ENCODE peak calls at places on chromosome 22, in eight cellular contexts. One of them, this sample, is unnamed.
A peak's percentile ranks its signal among the peaks of the same experiment; 100 is the strongest.

GRCh38 chr22:40499187-40499753 is 128.9 kb downstream of the SGSM3 start:
- DNase-seq in sigmoid colon: no peak
- DNase-seq in effector memory CD4-positive, alpha-beta T cell: no peak
- DNase-seq in HCT116: peak; percentile 79
- DNase-seq in left ventricle myocardium inferior: no peak
- DNase-seq in mesendoderm: peak; percentile 79
- DNase-seq in heart right ventricle: no peak
- DNase-seq in heart left ventricle: no peak
- DNase-seq in this sample: no peak

GRCh38 chr22:39689421-39689820 is 118.9 kb downstream of the CACNA1I start:
- DNase-seq in effector memory CD4-positive, alpha-beta T cell: no peak
- DNase-seq in left ventricle myocardium inferior: no peak
- DNase-seq in mesendoderm: no peak
- DNase-seq in HCT116: no peak
- DNase-seq in heart right ventricle: no peak
- DNase-seq in heart left ventricle: no peak
- DNase-seq in sigmoid colon: no peak
- DNase-seq in this sample: no peak

GRCh38 chr22:30947821-30948454 is 20.6 kb downstream of the MORC2 start:
- DNase-seq in sigmoid colon: no peak
- DNase-seq in effector memory CD4-positive, alpha-beta T cell: no peak
- DNase-seq in HCT116: peak; percentile 16
- DNase-seq in mesendoderm: peak; percentile 32
- DNase-seq in heart right ventricle: no peak
- DNase-seq in left ventricle myocardium inferior: no peak
- DNase-seq in heart left ventricle: no peak
- DNase-seq in this sample: no peak

GRCh38 chr22:44995715-44996114 is 14.1 kb downstream of the PHF21B start:
- DNase-seq in heart left ventricle: no peak
- DNase-seq in HCT116: no peak
- DNase-seq in mesendoderm: no peak
- DNase-seq in left ventricle myocardium inferior: no peak
- DNase-seq in heart right ventricle: no peak
- DNase-seq in effector memory CD4-positive, alpha-beta T cell: no peak
- DNase-seq in sigmoid colon: no peak
- DNase-seq in this sample: no peak

GRCh38 chr22:25806579-25806978 is 64.6 kb downstream of the MYO18B start:
- DNase-seq in heart right ventricle: no peak
- DNase-seq in heart left ventricle: no peak
- DNase-seq in effector memory CD4-positive, alpha-beta T cell: no peak
- DNase-seq in left ventricle myocardium inferior: no peak
- DNase-seq in HCT116: no peak
- DNase-seq in sigmoid colon: no peak
- DNase-seq in mesendoderm: no peak
- DNase-seq in this sample: no peak

GRCh38 chr22:26589367-26589844 is 526 bp downstream of the TPST2 start:
- DNase-seq in HCT116: no peak
- DNase-seq in heart left ventricle: peak; percentile 55
- DNase-seq in heart right ventricle: peak; percentile 23
- DNase-seq in mesendoderm: peak; percentile 68
- DNase-seq in left ventricle myocardium inferior: peak; percentile 23
- DNase-seq in effector memory CD4-positive, alpha-beta T cell: no peak
- DNase-seq in sigmoid colon: no peak
- DNase-seq in this sample: no peak

GRCh38 chr22:31870890-31871289 is 73.4 kb upstream of the YWHAH start:
- DNase-seq in mesendoderm: no peak
- DNase-seq in heart right ventricle: no peak
- DNase-seq in left ventricle myocardium inferior: no peak
- DNase-seq in heart left ventricle: no peak
- DNase-seq in sigmoid colon: no peak
- DNase-seq in HCT116: no peak
- DNase-seq in effector memory CD4-positive, alpha-beta T cell: no peak
- DNase-seq in this sample: no peak

GRCh38 chr22:45069925-45070324 is 60.1 kb upstream of the PHF21B start:
- DNase-seq in HCT116: no peak
- DNase-seq in heart left ventricle: no peak
- DNase-seq in heart right ventricle: no peak
- DNase-seq in sigmoid colon: no peak
- DNase-seq in left ventricle myocardium inferior: no peak
- DNase-seq in effector memory CD4-positive, alpha-beta T cell: no peak
- DNase-seq in mesendoderm: no peak
- DNase-seq in this sample: no peak

GRCh38 chr22:32803020-32803758 is 1.7 kb downstream of the TIMP3 start:
- DNase-seq in effector memory CD4-positive, alpha-beta T cell: no peak
- DNase-seq in left ventricle myocardium inferior: peak; percentile 40
- DNase-seq in sigmoid colon: peak; percentile 72
- DNase-seq in heart left ventricle: peak; percentile 61
- DNase-seq in heart right ventricle: no peak
- DNase-seq in HCT116: no peak
- DNase-seq in mesendoderm: peak; percentile 65
- DNase-seq in this sample: no peak

GRCh38 chr22:20141186-20142077 is 9.4 kb downstream of the CCDC188 start:
- DNase-seq in heart right ventricle: no peak
- DNase-seq in left ventricle myocardium inferior: no peak
- DNase-seq in mesendoderm: peak; percentile 40
- DNase-seq in effector memory CD4-positive, alpha-beta T cell: no peak
- DNase-seq in sigmoid colon: no peak
- DNase-seq in HCT116: no peak
- DNase-seq in heart left ventricle: no peak
- DNase-seq in this sample: no peak

GRCh38 chr22:44354288-44354687 is 41.5 kb upstream of the SHISAL1 start:
- DNase-seq in left ventricle myocardium inferior: no peak
- DNase-seq in mesendoderm: no peak
- DNase-seq in effector memory CD4-positive, alpha-beta T cell: no peak
- DNase-seq in HCT116: no peak
- DNase-seq in sigmoid colon: peak; percentile 47
- DNase-seq in heart left ventricle: no peak
- DNase-seq in heart right ventricle: no peak
- DNase-seq in this sample: no peak

GRCh38 chr22:19674129-19674928 is 40.0 kb upstream of the SEPTIN5 start:
- DNase-seq in heart left ventricle: no peak
- DNase-seq in heart right ventricle: no peak
- DNase-seq in mesendoderm: no peak
- DNase-seq in effector memory CD4-positive, alpha-beta T cell: no peak
- DNase-seq in sigmoid colon: no peak
- DNase-seq in left ventricle myocardium inferior: no peak
- DNase-seq in HCT116: no peak
- DNase-seq in this sample: no peak

DNA sequence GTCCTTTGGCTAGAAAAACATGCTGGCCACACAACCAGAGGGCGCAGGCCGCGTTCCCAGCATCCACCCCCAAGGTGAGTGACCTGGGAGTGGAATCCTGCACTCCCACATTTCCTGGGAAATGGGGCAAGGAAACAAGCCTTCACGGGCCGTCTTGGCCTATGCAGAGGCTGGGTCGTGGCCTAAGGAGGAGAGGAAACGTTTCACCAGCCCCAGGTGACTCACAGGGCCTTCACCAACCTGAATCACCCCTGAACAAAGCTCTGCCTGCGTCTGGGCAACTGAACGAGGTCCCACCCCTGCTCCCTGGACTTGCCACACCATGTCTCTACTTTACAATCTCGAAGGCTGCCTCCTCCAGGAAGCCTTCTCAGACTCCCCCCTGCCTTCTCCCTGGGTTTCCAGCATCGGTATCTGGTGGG is 13.2 kb downstream of the MYH9 start:
- DNase-seq in mesendoderm: peak; percentile 8
- DNase-seq in heart right ventricle: no peak
- DNase-seq in left ventricle myocardium inferior: no peak
- DNase-seq in heart left ventricle: no peak
- DNase-seq in effector memory CD4-positive, alpha-beta T cell: no peak
- DNase-seq in HCT116: peak; percentile 80
- DNase-seq in sigmoid colon: no peak
- DNase-seq in this sample: peak; percentile 2
- H3K36me3 ChIP-seq in mesendoderm: peaks cover 1% of the 10 kb centered on the region
- H3K36me3 ChIP-seq in heart right ventricle: no peaks in the 10 kb centered on the region
- H3K36me3 ChIP-seq in left ventricle myocardium inferior: peaks cover 4% of the 10 kb centered on the region
- H3K36me3 ChIP-seq in heart left ventricle: peaks cover 25% of the 10 kb centered on the region
- H3K36me3 ChIP-seq in effector memory CD4-positive, alpha-beta T cell: peaks cover 7% of the 10 kb centered on the region
- H3K36me3 ChIP-seq in HCT116: no peaks in the 10 kb centered on the region
- H3K36me3 ChIP-seq in sigmoid colon: peaks cover 5% of the 10 kb centered on the region
- H3K36me3 ChIP-seq in this sample: peaks cover 6% of the 10 kb centered on the region

GRCh38 chr22:46090051-46090591 is 60.2 kb upstream of the PPARA start:
- DNase-seq in heart right ventricle: peak; percentile 47
- DNase-seq in mesendoderm: no peak
- DNase-seq in effector memory CD4-positive, alpha-beta T cell: no peak
- DNase-seq in left ventricle myocardium inferior: peak; percentile 60
- DNase-seq in sigmoid colon: peak; percentile 88
- DNase-seq in HCT116: no peak
- DNase-seq in heart left ventricle: peak; percentile 70
- DNase-seq in this sample: no peak
- H3K4me1 ChIP-seq in heart right ventricle: peaks cover 100% of the 10 kb centered on the region
- H3K4me1 ChIP-seq in mesendoderm: no peaks in the 10 kb centered on the region
- H3K4me1 ChIP-seq in effector memory CD4-positive, alpha-beta T cell: no peaks in the 10 kb centered on the region
- H3K4me1 ChIP-seq in left ventricle myocardium inferior: peaks cover 100% of the 10 kb centered on the region
- H3K4me1 ChIP-seq in sigmoid colon: no peaks in the 10 kb centered on the region
- H3K4me1 ChIP-seq in HCT116: peaks cover 15% of the 10 kb centered on the region
- H3K4me1 ChIP-seq in heart left ventricle: peaks cover 98% of the 10 kb centered on the region
- H3K4me1 ChIP-seq in this sample: peaks cover 4% of the 10 kb centered on the region

GRCh38 chr22:41782751-41783150 is 17.7 kb upstream of the CCDC134 start:
- DNase-seq in heart left ventricle: no peak
- DNase-seq in mesendoderm: no peak
- DNase-seq in sigmoid colon: no peak
- DNase-seq in HCT116: no peak
- DNase-seq in heart right ventricle: no peak
- DNase-seq in left ventricle myocardium inferior: no peak
- DNase-seq in effector memory CD4-positive, alpha-beta T cell: no peak
- DNase-seq in this sample: no peak
- H3K27ac ChIP-seq in heart left ventricle: no peak overlapping the region
- H3K27ac ChIP-seq in mesendoderm: no peak overlapping the region
- H3K27ac ChIP-seq in sigmoid colon: no peak overlapping the region
- H3K27ac ChIP-seq in HCT116: no peak overlapping the region
- H3K27ac ChIP-seq in heart right ventricle: no peak overlapping the region
- H3K27ac ChIP-seq in left ventricle myocardium inferior: no peak overlapping the region
- H3K27ac ChIP-seq in effector memory CD4-positive, alpha-beta T cell: peak overlapping the region; percentile 88
- H3K27ac ChIP-seq in this sample: peak overlapping the region; percentile 90

DNA sequence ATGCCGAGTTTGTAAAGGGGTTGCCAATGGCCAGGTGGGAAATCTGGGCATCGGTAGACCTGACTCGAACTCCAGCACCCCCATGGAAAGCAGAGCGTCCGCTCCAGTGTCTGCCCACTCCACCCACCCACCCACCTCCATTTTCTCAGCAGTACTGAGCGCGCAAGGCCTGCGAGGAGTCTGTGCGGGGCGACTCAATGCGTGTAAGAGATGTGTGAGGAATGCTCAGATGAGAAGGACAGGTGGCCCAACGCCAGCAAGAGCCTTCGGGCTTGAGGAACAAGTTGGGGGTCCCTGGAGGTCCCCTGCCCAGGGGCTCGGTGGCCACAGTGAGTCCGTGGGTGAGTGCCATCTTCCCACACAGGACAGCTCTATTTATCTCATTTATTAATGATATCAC is 50.6 kb downstream of the CERK start:
- DNase-seq in HCT116: no peak
- DNase-seq in sigmoid colon: no peak
- DNase-seq in heart left ventricle: no peak
- DNase-seq in effector memory CD4-positive, alpha-beta T cell: no peak
- DNase-seq in heart right ventricle: peak; percentile 14
- DNase-seq in left ventricle myocardium inferior: no peak
- DNase-seq in mesendoderm: no peak
- DNase-seq in this sample: no peak
- H3K36me3 ChIP-seq in HCT116: peaks cover 14% of the 10 kb centered on the region
- H3K36me3 ChIP-seq in sigmoid colon: peaks cover 15% of the 10 kb centered on the region
- H3K36me3 ChIP-seq in heart left ventricle: peaks cover 68% of the 10 kb centered on the region
- H3K36me3 ChIP-seq in effector memory CD4-positive, alpha-beta T cell: peaks cover 63% of the 10 kb centered on the region
- H3K36me3 ChIP-seq in heart right ventricle: peaks cover 30% of the 10 kb centered on the region
- H3K36me3 ChIP-seq in left ventricle myocardium inferior: peaks cover 57% of the 10 kb centered on the region
- H3K36me3 ChIP-seq in mesendoderm: peaks cover 6% of the 10 kb centered on the region
- H3K36me3 ChIP-seq in this sample: peaks cover 58% of the 10 kb centered on the region

GRCh38 chr22:28907311-28908008 is 24.1 kb downstream of the ZNRF3 start:
- DNase-seq in heart left ventricle: no peak
- DNase-seq in mesendoderm: no peak
- DNase-seq in sigmoid colon: peak; percentile 19
- DNase-seq in left ventricle myocardium inferior: no peak
- DNase-seq in HCT116: no peak
- DNase-seq in effector memory CD4-positive, alpha-beta T cell: no peak
- DNase-seq in heart right ventricle: no peak
- DNase-seq in this sample: no peak
- H3K4me1 ChIP-seq in heart left ventricle: peaks cover 49% of the 10 kb centered on the region
- H3K4me1 ChIP-seq in mesendoderm: peaks cover 22% of the 10 kb centered on the region
- H3K4me1 ChIP-seq in sigmoid colon: no peaks in the 10 kb centered on the region
- H3K4me1 ChIP-seq in left ventricle myocardium inferior: peaks cover 77% of the 10 kb centered on the region
- H3K4me1 ChIP-seq in HCT116: peaks cover 81% of the 10 kb centered on the region
- H3K4me1 ChIP-seq in effector memory CD4-positive, alpha-beta T cell: no peaks in the 10 kb centered on the region
- H3K4me1 ChIP-seq in heart right ventricle: peaks cover 20% of the 10 kb centered on the region
- H3K4me1 ChIP-seq in this sample: no peaks in the 10 kb centered on the region

GRCh38 chr22:50218153-50218995 is 17.6 kb downstream of the SELENOO start:
- DNase-seq in sigmoid colon: peak; percentile 66
- DNase-seq in heart right ventricle: no peak
- DNase-seq in mesendoderm: no peak
- DNase-seq in heart left ventricle: no peak
- DNase-seq in HCT116: no peak
- DNase-seq in left ventricle myocardium inferior: no peak
- DNase-seq in effector memory CD4-positive, alpha-beta T cell: no peak
- DNase-seq in this sample: no peak

GRCh38 chr22:50216161-50216683 is 15.4 kb downstream of the SELENOO start:
- DNase-seq in left ventricle myocardium inferior: no peak
- DNase-seq in sigmoid colon: peak; percentile 62
- DNase-seq in effector memory CD4-positive, alpha-beta T cell: no peak
- DNase-seq in heart right ventricle: no peak
- DNase-seq in HCT116: no peak
- DNase-seq in mesendoderm: no peak
- DNase-seq in heart left ventricle: no peak
- DNase-seq in this sample: peak; percentile 10

GRCh38 chr22:50216684-50217520 is 16.1 kb downstream of the SELENOO start:
- DNase-seq in HCT116: no peak
- DNase-seq in effector memory CD4-positive, alpha-beta T cell: no peak
- DNase-seq in left ventricle myocardium inferior: no peak
- DNase-seq in heart left ventricle: no peak
- DNase-seq in heart right ventricle: no peak
- DNase-seq in sigmoid colon: peak; percentile 65
- DNase-seq in mesendoderm: no peak
- DNase-seq in this sample: no peak

GRCh38 chr22:50217543-50218152 is 16.8 kb downstream of the SELENOO start:
- DNase-seq in sigmoid colon: no peak
- DNase-seq in HCT116: no peak
- DNase-seq in left ventricle myocardium inferior: no peak
- DNase-seq in mesendoderm: no peak
- DNase-seq in heart right ventricle: no peak
- DNase-seq in heart left ventricle: no peak
- DNase-seq in effector memory CD4-positive, alpha-beta T cell: no peak
- DNase-seq in this sample: no peak

GRCh38 chr22:50215297-50216049 is 14.7 kb downstream of the SELENOO start:
- DNase-seq in mesendoderm: no peak
- DNase-seq in sigmoid colon: peak; percentile 57
- DNase-seq in heart left ventricle: no peak
- DNase-seq in HCT116: no peak
- DNase-seq in heart right ventricle: no peak
- DNase-seq in left ventricle myocardium inferior: no peak
- DNase-seq in effector memory CD4-positive, alpha-beta T cell: no peak
- DNase-seq in this sample: peak; percentile 37
- H3K27ac ChIP-seq in mesendoderm: no peak overlapping the region
- H3K27ac ChIP-seq in sigmoid colon: no peak overlapping the region
- H3K27ac ChIP-seq in heart left ventricle: no peak overlapping the region
- H3K27ac ChIP-seq in HCT116: no peak overlapping the region
- H3K27ac ChIP-seq in heart right ventricle: no peak overlapping the region
- H3K27ac ChIP-seq in left ventricle myocardium inferior: no peak overlapping the region
- H3K27ac ChIP-seq in effector memory CD4-positive, alpha-beta T cell: no peak overlapping the region
- H3K27ac ChIP-seq in this sample: no peak overlapping the region

GRCh38 chr22:24063986-24064385 is 52.9 kb downstream of the CABIN1 start:
- DNase-seq in effector memory CD4-positive, alpha-beta T cell: no peak
- DNase-seq in left ventricle myocardium inferior: no peak
- DNase-seq in mesendoderm: no peak
- DNase-seq in sigmoid colon: peak; percentile 19
- DNase-seq in heart right ventricle: no peak
- DNase-seq in heart left ventricle: no peak
- DNase-seq in HCT116: no peak
- DNase-seq in this sample: no peak
- H3K36me3 ChIP-seq in effector memory CD4-positive, alpha-beta T cell: peaks cover 75% of the 10 kb centered on the region
- H3K36me3 ChIP-seq in left ventricle myocardium inferior: peaks cover 77% of the 10 kb centered on the region
- H3K36me3 ChIP-seq in mesendoderm: peaks cover 11% of the 10 kb centered on the region
- H3K36me3 ChIP-seq in sigmoid colon: peaks cover 36% of the 10 kb centered on the region
- H3K36me3 ChIP-seq in heart right ventricle: peaks cover 6% of the 10 kb centered on the region
- H3K36me3 ChIP-seq in heart left ventricle: peaks cover 80% of the 10 kb centered on the region
- H3K36me3 ChIP-seq in HCT116: peaks cover 26% of the 10 kb centered on the region
- H3K36me3 ChIP-seq in this sample: peaks cover 55% of the 10 kb centered on the region